ENCODE peak calls at places on chromosomes 16 and 17, in six cellular contexts. O is NCI-H345, C is AG09319, Z is NCI-H1105, Y is lower leg skin, B is GM12865. S is an unnamed sample.

GRCh38 chr16:86725401-86725800 is 147.1 kb downstream of the FOXL1 start:
- DNase-seq in O (no peak), C (no peak), Z (no peak), Y (no peak), B (no peak), S (no peak)

GRCh38 chr17:6910987-6911603 is 79.6 kb upstream of the TEKT1 start:
- DNase-seq in O (peak), C (no peak), Z (peak), Y (no peak), B (peak), S (no peak)

GRCh38 chr16:53989597-53989996 is 285.6 kb downstream of the FTO start:
- DNase-seq in O (no peak), C (no peak), Z (no peak), Y (no peak), B (no peak), S (no peak)

GRCh38 chr16:83574388-83574787 is 233.4 kb upstream of the HSBP1 start:
- DNase-seq in O (no peak), C (peak), Z (no peak), Y (peak), B (no peak), S (no peak)

GRCh38 chr17:37368577-37368976 is 7.2 kb upstream of the C17orf78 start:
- DNase-seq in O (no peak), C (no peak), Z (no peak), Y (no peak), B (no peak), S (no peak)

GRCh38 chr16:49505556-49505955 is 132.0 kb downstream of the C16orf78 start:
- DNase-seq in O (no peak), C (no peak), Z (no peak), Y (no peak), B (no peak), S (no peak)

GRCh38 chr17:73663614-73664013 is 19.4 kb upstream of the SDK2 start:
- DNase-seq in O (peak), C (no peak), Z (peak), Y (no peak), B (no peak), S (no peak)

GRCh38 chr17:77315551-77316190 is 174.9 kb downstream of the SEC14L1 start:
- DNase-seq in O (no peak), C (no peak), Z (no peak), Y (peak), B (no peak), S (peak)

GRCh38 chr17:8674344-8675305 is 44.1 kb upstream of the MYH10 start:
- DNase-seq in O (no peak), C (no peak), Z (no peak), Y (peak), B (no peak), S (no peak)

GRCh38 chr17:7651097-7651958 is 602 bp downstream of the ATP1B2 start:
- DNase-seq in O (no peak), C (no peak), Z (no peak), Y (no peak), B (no peak), S (no peak)